ENCODE peak calls at places on chromosome 15, in ten cellular contexts. F is fibroblast of lung, T is HCT116, N is GM23248, X is cardiac muscle cell, U is neuronal stem cell, Y is A673, K is MG63, Q is kidney, P is sigmoid colon. G is an unnamed sample. For H3K36me3, the result is how much of the 10 kb centered on the place peaks cover.

GRCh38 chr15:69613182-69613581 is 160.6 kb downstream of the RPLP1 start:
- DNase-seq in F (no peak), T (no peak), N (no peak), X (no peak), U (no peak), Y (no peak), K (no peak), Q (no peak), P (no peak), G (no peak)

GRCh38 chr15:48653913-48654630 is 8.6 kb upstream of the FBN1 start:
- DNase-seq in F (no peak), T (no peak), N (no peak), X (no peak), U (no peak), Y (no peak), K (no peak), Q (no peak), P (no peak), G (no peak)

GRCh38 chr15:59105839-59106238 is 893 bp downstream of the CCNB2 start:
- DNase-seq in F (no peak), T (no peak), N (no peak), X (no peak), U (no peak), Y (peak), K (no peak), Q (no peak), P (no peak), G (no peak)

GRCh38 chr15:78399081-78399480 is 38.9 kb upstream of the IREB2 start:
- DNase-seq in F (peak), T (no peak), N (no peak), X (no peak), U (no peak), Y (peak), K (no peak), Q (no peak), P (no peak), G (no peak)

GRCh38 chr15:83446904-83447708 is at the start of gene SH3GL3:
- DNase-seq in F (peak), T (peak), N (peak), X (peak), U (peak), Y (peak), K (peak), Q (peak), P (peak), G (peak)

GRCh38 chr15:29633971-29634370 is 188.3 kb downstream of the TJP1 start:
- DNase-seq in F (no peak), T (no peak), N (no peak), X (no peak), U (no peak), Y (no peak), K (no peak), Q (no peak), P (no peak), G (no peak)

GRCh38 chr15:55586808-55587207 is 1.3 kb downstream of the PYGO1 start:
- DNase-seq in F (peak), T (no peak), N (peak), X (no peak), U (no peak), Y (no peak), K (no peak), Q (no peak), P (no peak), G (no peak)

GRCh38 chr15:65374334-65374733 is 3.5 kb downstream of the IGDCC3 start:
- DNase-seq in F (no peak), T (no peak), N (no peak), X (no peak), U (no peak), Y (no peak), K (no peak), Q (no peak), P (no peak), G (no peak)

GRCh38 chr15:20106026-20106425 is 435.6 kb downstream of the GOLGA6L6 start:
- DNase-seq in F (no peak), T (no peak), N (no peak), X (no peak), U (no peak), Y (no peak), K (peak), Q (peak), P (peak), G (peak)

GRCh38 chr15:44633603-44634002 is 29.9 kb downstream of the SPG11 start:
- DNase-seq in F (peak), T (no peak), N (peak), X (no peak), U (no peak), Y (peak), K (no peak), Q (no peak), P (no peak), G (no peak)

GRCh38 chr15:74451861-74452835 is 8.8 kb downstream of the UBL7 start:
- DNase-seq in F (no peak), T (no peak), N (no peak), X (no peak), U (no peak), Y (no peak), K (no peak), Q (no peak), P (no peak), G (no peak)
- H3K36me3 ChIP-seq in F (under half), T (under half), N (under half), X (under half), U (under half), Y (under half), K (half or more), Q (half or more), P (under half), G (half or more)

DNA sequence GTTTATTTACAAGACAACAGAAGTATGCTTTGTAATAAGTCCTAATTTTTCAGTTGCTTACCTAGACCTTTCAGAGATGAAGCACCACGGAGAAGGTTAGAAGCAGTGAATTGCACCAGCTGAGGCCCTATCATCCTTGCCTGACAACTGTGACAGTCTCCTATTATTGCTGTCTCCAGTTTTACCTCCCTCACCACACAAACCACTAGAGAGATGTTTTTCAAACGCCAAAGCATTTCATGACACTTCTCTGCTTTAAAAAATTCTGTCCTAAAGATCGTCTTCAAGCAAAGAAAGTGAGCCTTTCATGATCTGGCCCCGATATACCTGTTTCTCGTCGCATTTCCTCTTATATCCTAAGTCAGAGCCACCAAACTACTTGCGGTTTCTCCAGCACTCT is 72.3 kb upstream of the TSPAN3 start:
- DNase-seq in F (no peak), T (no peak), N (no peak), X (no peak), U (no peak), Y (no peak), K (no peak), Q (no peak), P (no peak), G (no peak)
- H3K4me3 ChIP-seq in F (no peak), T (no peak), N (peak), X (no peak), U (no peak), Y (no peak), K (no peak), Q (no peak), P (no peak), G (no peak)

GRCh38 chr15:74291101-74292071 is 55.3 kb downstream of the CCDC33 start:
- DNase-seq in F (peak), T (peak), N (peak), X (peak), U (peak), Y (peak), K (peak), Q (peak), P (peak), G (no peak)

GRCh38 chr15:74295800-74296199 is 59.7 kb downstream of the CCDC33 start:
- DNase-seq in F (no peak), T (no peak), N (no peak), X (no peak), U (no peak), Y (no peak), K (no peak), Q (no peak), P (no peak), G (no peak)

GRCh38 chr15:74290645-74291044 is 54.5 kb downstream of the CCDC33 start:
- DNase-seq in F (no peak), T (no peak), N (no peak), X (no peak), U (no peak), Y (no peak), K (no peak), Q (no peak), P (no peak), G (no peak)

GRCh38 chr15:74293021-74293810 is 57.1 kb downstream of the CCDC33 start:
- DNase-seq in F (no peak), T (no peak), N (no peak), X (no peak), U (no peak), Y (no peak), K (no peak), Q (no peak), P (no peak), G (no peak)

DNA sequence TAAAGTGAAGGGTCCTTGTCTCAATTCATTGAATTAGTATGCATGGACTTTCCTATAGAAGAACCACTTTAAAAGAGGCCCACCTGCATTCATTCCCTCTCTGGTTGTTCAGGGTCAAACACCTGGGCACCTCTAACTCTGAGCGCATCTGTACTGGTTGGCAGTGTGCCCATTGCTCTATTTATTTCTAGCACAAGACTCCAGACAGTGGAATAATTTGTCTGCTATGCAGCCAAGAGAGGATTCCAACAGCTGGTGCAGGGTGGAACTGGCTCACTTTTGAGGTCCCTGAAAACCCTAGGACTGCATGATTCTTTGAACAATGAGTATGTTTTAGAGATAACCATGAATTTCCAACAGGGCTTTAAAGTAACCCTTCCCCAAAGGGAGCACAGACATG is 57.9 kb downstream of the CCDC33 start:
- DNase-seq in F (no peak), T (no peak), N (no peak), X (no peak), U (no peak), Y (no peak), K (no peak), Q (no peak), P (no peak), G (no peak)
- H3K36me3 ChIP-seq in F (under half), T (under half), N (under half), X (under half), U (under half), Y (under half), K (under half), Q (under half), P (under half), G (under half)

GRCh38 chr15:73751896-73752816 is 995 bp downstream of the INSYN1 start:
- DNase-seq in F (no peak), T (no peak), N (peak), X (peak), U (no peak), Y (no peak), K (peak), Q (no peak), P (no peak), G (no peak)

GRCh38 chr15:73753250-73754130 is at the start of gene INSYN1:
- DNase-seq in F (peak), T (no peak), N (peak), X (peak), U (no peak), Y (peak), K (peak), Q (peak), P (peak), G (no peak)

GRCh38 chr15:73754461-73754860 is 1.3 kb upstream of the INSYN1 start:
- DNase-seq in F (no peak), T (no peak), N (peak), X (no peak), U (no peak), Y (no peak), K (no peak), Q (no peak), P (no peak), G (no peak)

GRCh38 chr15:73751481-73751880 is 1.7 kb downstream of the INSYN1 start:
- DNase-seq in F (no peak), T (no peak), N (no peak), X (no peak), U (no peak), Y (no peak), K (no peak), Q (no peak), P (no peak), G (no peak)

GRCh38 chr15:73752817-73753214 is 335 bp downstream of the INSYN1 start:
- DNase-seq in F (no peak), T (no peak), N (peak), X (peak), U (no peak), Y (peak), K (peak), Q (no peak), P (no peak), G (no peak)
- H3K4me3 ChIP-seq in F (peak), T (no peak), N (peak), X (peak), U (peak), Y (peak), K (peak), Q (peak), P (peak), G (peak)

GRCh38 chr15:75479670-75480069 is 28.2 kb upstream of the SIN3A start:
- DNase-seq in F (no peak), T (no peak), N (no peak), X (no peak), U (no peak), Y (no peak), K (no peak), Q (no peak), P (no peak), G (no peak)
- H3K36me3 ChIP-seq in F (under half), T (under half), N (under half), X (under half), U (under half), Y (under half), K (under half), Q (under half), P (under half), G (under half)

GRCh38 chr15:101322016-101322695 is 27.1 kb upstream of the SNRPA1 start:
- DNase-seq in F (no peak), T (no peak), N (no peak), X (no peak), U (no peak), Y (no peak), K (no peak), Q (peak), P (no peak), G (peak)

GRCh38 chr15:101322849-101323477 is 27.9 kb upstream of the SNRPA1 start:
- DNase-seq in F (no peak), T (no peak), N (no peak), X (no peak), U (no peak), Y (no peak), K (no peak), Q (peak), P (no peak), G (no peak)

GRCh38 chr15:101318147-101318809 is 23.2 kb upstream of the SNRPA1 start:
- DNase-seq in F (no peak), T (no peak), N (no peak), X (no peak), U (no peak), Y (no peak), K (no peak), Q (no peak), P (no peak), G (no peak)

GRCh38 chr15:101318810-101319200 is 23.8 kb upstream of the SNRPA1 start:
- DNase-seq in F (no peak), T (no peak), N (no peak), X (peak), U (no peak), Y (no peak), K (no peak), Q (no peak), P (no peak), G (no peak)

GRCh38 chr15:101320501-101321052 is 25.5 kb upstream of the SNRPA1 start:
- DNase-seq in F (peak), T (no peak), N (peak), X (peak), U (peak), Y (peak), K (no peak), Q (peak), P (peak), G (no peak)
- H3K4me3 ChIP-seq in F (no peak), T (no peak), N (no peak), X (no peak), U (no peak), Y (peak), K (no peak), Q (no peak), P (no peak), G (no peak)

GRCh38 chr15:98957655-98958054 is 49.9 kb downstream of the PGPEP1L start:
- DNase-seq in F (no peak), T (no peak), N (no peak), X (no peak), U (no peak), Y (no peak), K (no peak), Q (no peak), P (no peak), G (no peak)

GRCh38 chr15:98958076-98958475 is 49.5 kb downstream of the PGPEP1L start:
- DNase-seq in F (no peak), T (no peak), N (no peak), X (no peak), U (no peak), Y (no peak), K (no peak), Q (no peak), P (no peak), G (no peak)

GRCh38 chr15:98958918-98959639 is 48.5 kb downstream of the PGPEP1L start:
- DNase-seq in F (no peak), T (no peak), N (no peak), X (no peak), U (no peak), Y (no peak), K (no peak), Q (no peak), P (no peak), G (no peak)

GRCh38 chr15:98960555-98961050 is 47.0 kb downstream of the PGPEP1L start:
- DNase-seq in F (no peak), T (no peak), N (no peak), X (no peak), U (no peak), Y (no peak), K (no peak), Q (no peak), P (no peak), G (no peak)

GRCh38 chr15:98959640-98960007 is 48.0 kb downstream of the PGPEP1L start:
- DNase-seq in F (no peak), T (no peak), N (no peak), X (no peak), U (no peak), Y (no peak), K (no peak), Q (no peak), P (no peak), G (no peak)
- H3K36me3 ChIP-seq in F (under half), T (under half), N (half or more), X (under half), U (under half), Y (under half), K (half or more), Q (under half), P (under half), G (half or more)

DNA sequence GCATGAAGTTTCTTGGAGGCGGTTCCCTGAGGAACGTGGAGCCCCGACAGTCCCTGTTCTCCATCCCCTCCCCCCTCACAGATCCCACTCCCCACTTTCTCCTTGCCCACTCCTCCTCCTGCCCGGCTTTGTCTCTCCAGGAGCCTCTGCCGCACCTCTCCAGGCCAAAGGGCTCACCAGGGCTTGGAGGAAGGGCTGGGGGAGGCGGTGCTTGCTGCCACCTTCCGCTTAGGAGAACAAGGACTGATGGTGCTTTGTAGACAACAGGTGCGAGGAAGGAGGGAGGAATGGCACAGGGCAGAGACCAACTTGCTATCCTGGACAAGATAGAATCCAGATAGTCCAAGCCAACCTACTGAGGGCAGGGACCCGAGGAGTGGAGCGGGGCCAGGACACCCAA is 103.5 kb upstream of the SMAD3 start:
- DNase-seq in F (no peak), T (no peak), N (no peak), X (no peak), U (no peak), Y (no peak), K (no peak), Q (no peak), P (no peak), G (no peak)
- H3K4me3 ChIP-seq in F (no peak), T (no peak), N (no peak), X (no peak), U (no peak), Y (no peak), K (no peak), Q (no peak), P (no peak), G (no peak)

DNA sequence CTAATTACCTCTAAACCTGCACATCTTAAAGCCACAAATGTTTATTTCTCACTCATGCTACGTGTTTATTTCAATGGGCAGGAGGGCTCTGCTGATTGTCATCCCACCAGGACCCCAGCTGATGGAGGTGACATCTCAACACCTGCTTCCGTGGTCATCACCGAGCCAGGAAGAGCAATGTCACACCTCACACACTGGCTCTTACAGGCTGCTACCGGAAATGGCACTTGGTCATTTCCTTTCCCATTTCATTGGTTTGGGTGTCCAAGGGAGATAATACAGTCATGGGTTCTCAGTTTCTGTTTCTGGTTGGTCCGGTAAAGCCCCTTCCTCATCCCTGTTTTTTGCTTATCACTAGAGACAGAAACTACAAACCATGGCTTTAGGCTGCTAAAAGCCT is 41.9 kb downstream of the ABHD2 start:
- DNase-seq in F (no peak), T (no peak), N (no peak), X (no peak), U (no peak), Y (no peak), K (no peak), Q (no peak), P (no peak), G (no peak)
- H3K36me3 ChIP-seq in F (under half), T (under half), N (under half), X (under half), U (under half), Y (under half), K (under half), Q (under half), P (under half), G (under half)